ENCODE peak calls at places on chromosome 21, in five cellular contexts. One of them, this sample, is unnamed.

GRCh38 chr21:29430581-29430980 is 131.9 kb downstream of the BACH1 start:
- DNase-seq in endothelial cell of umbilical vein: no peak
- DNase-seq in CD8-positive, alpha-beta T cell: no peak
- DNase-seq in cardiac muscle cell: no peak
- DNase-seq in NT2/D1: no peak
- DNase-seq in this sample: no peak

GRCh38 chr21:31354604-31355443 is 10.8 kb upstream of the TIAM1 start:
- DNase-seq in endothelial cell of umbilical vein: no peak
- DNase-seq in CD8-positive, alpha-beta T cell: peak; percentile 69
- DNase-seq in cardiac muscle cell: no peak
- DNase-seq in NT2/D1: no peak
- DNase-seq in this sample: no peak

GRCh38 chr21:16587671-16588379 is 858.0 kb downstream of the USP25 start:
- DNase-seq in endothelial cell of umbilical vein: peak; percentile 75
- DNase-seq in CD8-positive, alpha-beta T cell: no peak
- DNase-seq in cardiac muscle cell: no peak
- DNase-seq in NT2/D1: no peak
- DNase-seq in this sample: no peak

GRCh38 chr21:15498455-15498854 is 231.3 kb upstream of the USP25 start:
- DNase-seq in endothelial cell of umbilical vein: no peak
- DNase-seq in CD8-positive, alpha-beta T cell: no peak
- DNase-seq in cardiac muscle cell: no peak
- DNase-seq in NT2/D1: no peak
- DNase-seq in this sample: no peak

GRCh38 chr21:25895565-25896205 is 160.9 kb downstream of the GABPA start:
- DNase-seq in endothelial cell of umbilical vein: peak; percentile 70
- DNase-seq in CD8-positive, alpha-beta T cell: no peak
- DNase-seq in cardiac muscle cell: peak; percentile 17
- DNase-seq in NT2/D1: no peak
- DNase-seq in this sample: no peak

GRCh38 chr21:38319781-38320180 is 63.0 kb downstream of the KCNJ15 start:
- DNase-seq in endothelial cell of umbilical vein: no peak
- DNase-seq in CD8-positive, alpha-beta T cell: no peak
- DNase-seq in cardiac muscle cell: no peak
- DNase-seq in NT2/D1: no peak
- DNase-seq in this sample: no peak

GRCh38 chr21:39564200-39564599 is 48.5 kb upstream of the B3GALT5 start:
- DNase-seq in endothelial cell of umbilical vein: no peak
- DNase-seq in CD8-positive, alpha-beta T cell: no peak
- DNase-seq in cardiac muscle cell: no peak
- DNase-seq in NT2/D1: no peak
- DNase-seq in this sample: no peak

GRCh38 chr21:34693192-34693810 is 24.5 kb downstream of the CLIC6 start:
- DNase-seq in endothelial cell of umbilical vein: peak; percentile 57
- DNase-seq in CD8-positive, alpha-beta T cell: peak; percentile 23
- DNase-seq in cardiac muscle cell: peak; percentile 69
- DNase-seq in NT2/D1: peak; percentile 71
- DNase-seq in this sample: peak; percentile 35

GRCh38 chr21:27582946-27583270 is 616.0 kb upstream of the ADAMTS5 start:
- DNase-seq in endothelial cell of umbilical vein: no peak
- DNase-seq in CD8-positive, alpha-beta T cell: no peak
- DNase-seq in cardiac muscle cell: no peak
- DNase-seq in NT2/D1: no peak
- DNase-seq in this sample: no peak

GRCh38 chr21:38596264-38597042 is 98.2 kb upstream of the ERG start:
- DNase-seq in endothelial cell of umbilical vein: no peak
- DNase-seq in CD8-positive, alpha-beta T cell: no peak
- DNase-seq in cardiac muscle cell: no peak
- DNase-seq in NT2/D1: peak; percentile 32
- DNase-seq in this sample: no peak

GRCh38 chr21:27476696-27477095 is 509.8 kb upstream of the ADAMTS5 start:
- DNase-seq in endothelial cell of umbilical vein: peak; percentile 28
- DNase-seq in CD8-positive, alpha-beta T cell: no peak
- DNase-seq in cardiac muscle cell: no peak
- DNase-seq in NT2/D1: no peak
- DNase-seq in this sample: no peak

GRCh38 chr21:35738342-35738961 is 321.9 kb downstream of the SETD4 start:
- DNase-seq in endothelial cell of umbilical vein: peak; percentile 3
- DNase-seq in CD8-positive, alpha-beta T cell: no peak
- DNase-seq in cardiac muscle cell: no peak
- DNase-seq in NT2/D1: no peak
- DNase-seq in this sample: no peak

GRCh38 chr21:29221259-29221744 is 77.4 kb upstream of the BACH1 start:
- DNase-seq in endothelial cell of umbilical vein: no peak
- DNase-seq in CD8-positive, alpha-beta T cell: no peak
- DNase-seq in cardiac muscle cell: no peak
- DNase-seq in NT2/D1: no peak
- DNase-seq in this sample: no peak

GRCh38 chr21:35139382-35139715 is 90.2 kb upstream of the RUNX1 start:
- DNase-seq in endothelial cell of umbilical vein: no peak
- DNase-seq in CD8-positive, alpha-beta T cell: no peak
- DNase-seq in cardiac muscle cell: no peak
- DNase-seq in NT2/D1: no peak
- DNase-seq in this sample: no peak

GRCh38 chr21:27164208-27165172 is 197.6 kb upstream of the ADAMTS5 start:
- DNase-seq in endothelial cell of umbilical vein: no peak
- DNase-seq in CD8-positive, alpha-beta T cell: no peak
- DNase-seq in cardiac muscle cell: no peak
- DNase-seq in NT2/D1: no peak
- DNase-seq in this sample: no peak

GRCh38 chr21:30320215-30320614 is at the start of gene KRTAP26-1:
- DNase-seq in endothelial cell of umbilical vein: no peak
- DNase-seq in CD8-positive, alpha-beta T cell: no peak
- DNase-seq in cardiac muscle cell: no peak
- DNase-seq in NT2/D1: no peak
- DNase-seq in this sample: no peak

GRCh38 chr21:14382835-14383595 is at the start of gene HSPA13:
- DNase-seq in endothelial cell of umbilical vein: peak; percentile 100
- DNase-seq in CD8-positive, alpha-beta T cell: peak; percentile 97
- DNase-seq in cardiac muscle cell: peak; percentile 100
- DNase-seq in NT2/D1: peak; percentile 100
- DNase-seq in this sample: peak; percentile 98

GRCh38 chr21:14206222-14206621 is 4.5 kb downstream of the LIPI start:
- DNase-seq in endothelial cell of umbilical vein: no peak
- DNase-seq in CD8-positive, alpha-beta T cell: no peak
- DNase-seq in cardiac muscle cell: no peak
- DNase-seq in NT2/D1: no peak
- DNase-seq in this sample: no peak

GRCh38 chr21:21159253-21159899 is 161.2 kb downstream of the NCAM2 start:
- DNase-seq in endothelial cell of umbilical vein: no peak
- DNase-seq in CD8-positive, alpha-beta T cell: no peak
- DNase-seq in cardiac muscle cell: no peak
- DNase-seq in NT2/D1: no peak
- DNase-seq in this sample: no peak

GRCh38 chr21:15841856-15842564 is 112.2 kb downstream of the USP25 start:
- DNase-seq in endothelial cell of umbilical vein: peak; percentile 64
- DNase-seq in CD8-positive, alpha-beta T cell: no peak
- DNase-seq in cardiac muscle cell: no peak
- DNase-seq in NT2/D1: no peak
- DNase-seq in this sample: no peak

GRCh38 chr21:25721987-25722386 is 12.7 kb downstream of the ATP5PF start:
- DNase-seq in endothelial cell of umbilical vein: no peak
- DNase-seq in CD8-positive, alpha-beta T cell: no peak
- DNase-seq in cardiac muscle cell: peak; percentile 20
- DNase-seq in NT2/D1: no peak
- DNase-seq in this sample: no peak

GRCh38 chr21:28761709-28762356 is 230.8 kb downstream of the LTN1 start:
- DNase-seq in endothelial cell of umbilical vein: no peak
- DNase-seq in CD8-positive, alpha-beta T cell: no peak
- DNase-seq in cardiac muscle cell: no peak
- DNase-seq in NT2/D1: no peak
- DNase-seq in this sample: no peak

GRCh38 chr21:26119906-26120305 is 50.7 kb downstream of the APP start:
- DNase-seq in endothelial cell of umbilical vein: no peak
- DNase-seq in CD8-positive, alpha-beta T cell: no peak
- DNase-seq in cardiac muscle cell: no peak
- DNase-seq in NT2/D1: no peak
- DNase-seq in this sample: no peak

GRCh38 chr21:27831821-27832569 is 865.1 kb upstream of the ADAMTS5 start:
- DNase-seq in endothelial cell of umbilical vein: no peak
- DNase-seq in CD8-positive, alpha-beta T cell: no peak
- DNase-seq in cardiac muscle cell: no peak
- DNase-seq in NT2/D1: no peak
- DNase-seq in this sample: no peak

GRCh38 chr21:30340714-30341573 is 3.5 kb upstream of the KRTAP27-1 start:
- DNase-seq in endothelial cell of umbilical vein: no peak
- DNase-seq in CD8-positive, alpha-beta T cell: peak; percentile 0
- DNase-seq in cardiac muscle cell: peak; percentile 65
- DNase-seq in NT2/D1: peak; percentile 46
- DNase-seq in this sample: no peak

GRCh38 chr21:39057121-39057520 is 126.1 kb downstream of the PSMG1 start:
- DNase-seq in endothelial cell of umbilical vein: no peak
- DNase-seq in CD8-positive, alpha-beta T cell: no peak
- DNase-seq in cardiac muscle cell: no peak
- DNase-seq in NT2/D1: no peak
- DNase-seq in this sample: no peak

GRCh38 chr21:45382698-45383000 is 22.3 kb upstream of the COL18A1 start:
- DNase-seq in endothelial cell of umbilical vein: no peak
- DNase-seq in CD8-positive, alpha-beta T cell: no peak
- DNase-seq in cardiac muscle cell: no peak
- DNase-seq in NT2/D1: no peak
- DNase-seq in this sample: no peak
- H3K36me3 ChIP-seq in endothelial cell of umbilical vein: no peaks in the 10 kb centered on the region
- H3K36me3 ChIP-seq in CD8-positive, alpha-beta T cell: no peaks in the 10 kb centered on the region
- H3K36me3 ChIP-seq in cardiac muscle cell: no peaks in the 10 kb centered on the region
- H3K36me3 ChIP-seq in NT2/D1: no peaks in the 10 kb centered on the region
- H3K36me3 ChIP-seq in this sample: no peaks in the 10 kb centered on the region

GRCh38 chr21:45283019-45283610 is 4.6 kb downstream of the POFUT2 start:
- DNase-seq in endothelial cell of umbilical vein: no peak
- DNase-seq in CD8-positive, alpha-beta T cell: no peak
- DNase-seq in cardiac muscle cell: no peak
- DNase-seq in NT2/D1: no peak
- DNase-seq in this sample: no peak

GRCh38 chr21:45282283-45283018 is 5.2 kb downstream of the POFUT2 start:
- DNase-seq in endothelial cell of umbilical vein: no peak
- DNase-seq in CD8-positive, alpha-beta T cell: no peak
- DNase-seq in cardiac muscle cell: no peak
- DNase-seq in NT2/D1: no peak
- DNase-seq in this sample: no peak

GRCh38 chr21:45284456-45284741 is 3.3 kb downstream of the POFUT2 start:
- DNase-seq in endothelial cell of umbilical vein: no peak
- DNase-seq in CD8-positive, alpha-beta T cell: no peak
- DNase-seq in cardiac muscle cell: no peak
- DNase-seq in NT2/D1: no peak
- DNase-seq in this sample: no peak

GRCh38 chr21:45285266-45285931 is 2.3 kb downstream of the POFUT2 start:
- DNase-seq in endothelial cell of umbilical vein: no peak
- DNase-seq in CD8-positive, alpha-beta T cell: no peak
- DNase-seq in cardiac muscle cell: no peak
- DNase-seq in NT2/D1: no peak
- DNase-seq in this sample: no peak

GRCh38 chr21:45283611-45284455 is 3.9 kb downstream of the POFUT2 start:
- DNase-seq in endothelial cell of umbilical vein: no peak
- DNase-seq in CD8-positive, alpha-beta T cell: no peak
- DNase-seq in cardiac muscle cell: no peak
- DNase-seq in NT2/D1: no peak
- DNase-seq in this sample: no peak
- H3K36me3 ChIP-seq in endothelial cell of umbilical vein: peaks cover 45% of the 10 kb centered on the region
- H3K36me3 ChIP-seq in CD8-positive, alpha-beta T cell: peaks cover 38% of the 10 kb centered on the region
- H3K36me3 ChIP-seq in cardiac muscle cell: peaks cover 40% of the 10 kb centered on the region
- H3K36me3 ChIP-seq in NT2/D1: peaks cover 77% of the 10 kb centered on the region
- H3K36me3 ChIP-seq in this sample: peaks cover 26% of the 10 kb centered on the region

DNA sequence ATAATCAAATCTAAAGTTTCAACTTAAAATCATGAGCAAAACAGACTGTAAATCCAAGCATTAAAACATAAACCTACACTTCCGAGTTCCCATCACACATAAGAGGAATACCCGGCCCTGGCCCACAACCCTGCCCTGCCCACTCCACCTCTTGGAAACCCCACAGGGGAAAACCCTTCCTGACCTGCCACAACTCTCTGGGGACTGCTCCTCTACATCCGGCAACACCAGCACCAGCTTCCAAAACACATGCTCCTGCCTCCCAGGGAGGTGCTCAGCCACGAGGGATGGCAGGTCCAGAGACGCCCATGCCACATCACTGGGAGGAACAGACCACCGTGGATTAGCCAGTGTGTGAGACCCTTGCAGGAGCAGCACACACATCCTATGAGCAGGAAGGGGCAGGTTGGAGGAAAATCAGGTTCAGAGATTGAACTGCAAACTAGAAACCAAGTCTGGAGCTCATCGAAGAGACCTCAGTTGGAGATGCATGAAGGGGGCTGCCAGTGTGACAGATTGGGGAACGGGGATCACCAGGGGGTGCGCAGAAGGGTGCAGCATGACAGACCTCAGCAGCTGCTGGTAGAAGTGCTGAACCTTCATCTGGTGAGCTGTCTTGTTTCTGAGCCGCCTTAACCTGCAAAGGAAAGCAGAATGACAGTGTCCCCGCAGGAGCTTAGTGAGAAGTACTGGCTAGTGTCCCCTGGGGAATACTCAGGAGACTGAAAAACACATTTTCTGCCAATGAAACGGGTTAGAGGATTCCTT is 25.8 kb upstream of the LSS start:
- DNase-seq in endothelial cell of umbilical vein: no peak
- DNase-seq in CD8-positive, alpha-beta T cell: no peak
- DNase-seq in cardiac muscle cell: no peak
- DNase-seq in NT2/D1: no peak
- DNase-seq in this sample: peak; percentile 45
- H3K36me3 ChIP-seq in endothelial cell of umbilical vein: peaks cover 52% of the 10 kb centered on the region
- H3K36me3 ChIP-seq in CD8-positive, alpha-beta T cell: peaks cover 55% of the 10 kb centered on the region
- H3K36me3 ChIP-seq in cardiac muscle cell: peaks cover 65% of the 10 kb centered on the region
- H3K36me3 ChIP-seq in NT2/D1: peaks cover 97% of the 10 kb centered on the region
- H3K36me3 ChIP-seq in this sample: peaks cover 45% of the 10 kb centered on the region

DNA sequence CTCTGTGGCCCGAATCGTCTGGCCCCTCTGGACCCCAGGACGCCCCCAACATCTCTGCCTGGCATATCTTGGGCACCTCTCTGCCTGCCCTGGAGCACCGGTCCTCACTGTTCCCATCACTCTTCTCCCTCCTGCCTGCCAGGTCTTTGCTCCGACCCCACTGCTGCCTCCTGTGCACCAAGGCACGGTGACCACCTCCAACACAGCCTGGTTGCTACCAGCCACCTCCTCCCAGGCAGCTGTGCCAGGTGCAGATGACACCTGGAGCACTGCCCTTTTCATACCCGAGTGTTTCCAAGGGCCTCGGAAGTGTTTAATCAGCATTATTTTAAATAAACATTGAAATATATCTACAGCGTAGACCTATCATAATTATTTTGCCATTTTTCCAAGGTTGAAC is 31.3 kb downstream of the PKNOX1 start:
- DNase-seq in endothelial cell of umbilical vein: no peak
- DNase-seq in CD8-positive, alpha-beta T cell: no peak
- DNase-seq in cardiac muscle cell: no peak
- DNase-seq in NT2/D1: no peak
- DNase-seq in this sample: no peak
- H3K36me3 ChIP-seq in endothelial cell of umbilical vein: peaks cover 1% of the 10 kb centered on the region
- H3K36me3 ChIP-seq in CD8-positive, alpha-beta T cell: peaks cover 24% of the 10 kb centered on the region
- H3K36me3 ChIP-seq in cardiac muscle cell: no peaks in the 10 kb centered on the region
- H3K36me3 ChIP-seq in NT2/D1: peaks cover 23% of the 10 kb centered on the region
- H3K36me3 ChIP-seq in this sample: no peaks in the 10 kb centered on the region

This sample was measured in GM06990.